ENCODE peak calls at places on chromosome 1, in ten cellular contexts. O is astrocyte of the cerebellum, A is tibial artery, Y is mucosa of descending colon, N is fibroblast of villous mesenchyme, W is astrocyte of the spinal cord, R is astrocyte, J is right lobe of liver, Q is kidney epithelial cell, L is IMR-90. B is an unnamed sample.

GRCh38 chr1:192668434-192668983 is 32.6 kb downstream of the RGS13 start:
- DNase-seq in O (no peak), A (no peak), Y (no peak), N (peak), W (peak), R (no peak), J (no peak), Q (no peak), L (no peak), B (no peak)

GRCh38 chr1:158203693-158204457 is 23.2 kb downstream of the CD1D start:
- DNase-seq in O (peak), A (no peak), Y (no peak), N (peak), W (peak), R (peak), J (no peak), Q (peak), L (peak), B (peak)

GRCh38 chr1:201896951-201897391 is 8.3 kb downstream of the SHISA4 start:
- DNase-seq in O (no peak), A (peak), Y (no peak), N (no peak), W (no peak), R (peak), J (no peak), Q (no peak), L (peak), B (peak)

GRCh38 chr1:60171793-60172192 is 98.2 kb upstream of the C1orf87 start:
- DNase-seq in O (peak), A (no peak), Y (no peak), N (peak), W (peak), R (peak), J (no peak), Q (no peak), L (peak), B (no peak)

GRCh38 chr1:169112241-169112640 is 5.8 kb downstream of the ATP1B1 start:
- DNase-seq in O (no peak), A (no peak), Y (no peak), N (peak), W (no peak), R (no peak), J (no peak), Q (no peak), L (peak), B (peak)

GRCh38 chr1:184210822-184211221 is 159.3 kb downstream of the TSEN15 start:
- DNase-seq in O (no peak), A (no peak), Y (no peak), N (no peak), W (no peak), R (no peak), J (no peak), Q (no peak), L (no peak), B (no peak)

GRCh38 chr1:79109445-79109844 is 102.9 kb upstream of the ADGRL4 start:
- DNase-seq in O (no peak), A (no peak), Y (no peak), N (no peak), W (no peak), R (no peak), J (no peak), Q (no peak), L (no peak), B (no peak)

GRCh38 chr1:236759252-236759859 is 35.7 kb upstream of the MTR start:
- DNase-seq in O (peak), A (no peak), Y (no peak), N (peak), W (peak), R (peak), J (no peak), Q (no peak), L (peak), B (peak)

GRCh38 chr1:157963713-157964112 is 29.7 kb upstream of the KIRREL1 start:
- DNase-seq in O (no peak), A (peak), Y (peak), N (peak), W (peak), R (peak), J (peak), Q (no peak), L (peak), B (peak)

GRCh38 chr1:182388392-182389134 is 3.0 kb downstream of the GLUL start:
- DNase-seq in O (no peak), A (no peak), Y (no peak), N (no peak), W (no peak), R (no peak), J (no peak), Q (no peak), L (no peak), B (no peak)

GRCh38 chr1:220294754-220295419 is 22.6 kb upstream of the RAB3GAP2 start:
- DNase-seq in O (no peak), A (no peak), Y (no peak), N (peak), W (no peak), R (peak), J (no peak), Q (no peak), L (no peak), B (peak)

GRCh38 chr1:176469450-176469985 is 6.5 kb downstream of the PAPPA2 start:
- DNase-seq in O (peak), A (no peak), Y (no peak), N (peak), W (no peak), R (peak), J (no peak), Q (no peak), L (peak), B (peak)

GRCh38 chr1:186950547-186950946 is 121.8 kb downstream of the PLA2G4A start:
- DNase-seq in O (no peak), A (no peak), Y (no peak), N (no peak), W (peak), R (peak), J (no peak), Q (peak), L (peak), B (peak)

GRCh38 chr1:207903767-207904166 is 7.2 kb downstream of the CD34 start:
- DNase-seq in O (no peak), A (no peak), Y (no peak), N (peak), W (no peak), R (no peak), J (no peak), Q (no peak), L (no peak), B (peak)

GRCh38 chr1:222081859-222082258 is 340.0 kb upstream of the DUSP10 start:
- DNase-seq in O (no peak), A (no peak), Y (no peak), N (no peak), W (no peak), R (no peak), J (no peak), Q (no peak), L (peak), B (no peak)
- H3K4me3 ChIP-seq in O (no peak), A (no peak), Y (no peak), N (no peak), W (no peak), R (no peak), J (no peak), Q (no peak), L (no peak), B (no peak)

GRCh38 chr1:171252482-171252881 is 4.2 kb downstream of the FMO1 start:
- DNase-seq in O (no peak), A (no peak), Y (peak), N (no peak), W (no peak), R (no peak), J (no peak), Q (no peak), L (no peak), B (no peak)

GRCh38 chr1:171254859-171255258 is 6.6 kb downstream of the FMO1 start:
- DNase-seq in O (no peak), A (no peak), Y (no peak), N (no peak), W (peak), R (peak), J (no peak), Q (no peak), L (peak), B (no peak)

GRCh38 chr1:171258943-171259342 is 10.6 kb downstream of the FMO1 start:
- DNase-seq in O (peak), A (no peak), Y (no peak), N (no peak), W (no peak), R (no peak), J (no peak), Q (no peak), L (no peak), B (no peak)

GRCh38 chr1:171258429-171258828 is 10.1 kb downstream of the FMO1 start:
- DNase-seq in O (no peak), A (no peak), Y (no peak), N (no peak), W (no peak), R (no peak), J (no peak), Q (no peak), L (no peak), B (no peak)

DNA sequence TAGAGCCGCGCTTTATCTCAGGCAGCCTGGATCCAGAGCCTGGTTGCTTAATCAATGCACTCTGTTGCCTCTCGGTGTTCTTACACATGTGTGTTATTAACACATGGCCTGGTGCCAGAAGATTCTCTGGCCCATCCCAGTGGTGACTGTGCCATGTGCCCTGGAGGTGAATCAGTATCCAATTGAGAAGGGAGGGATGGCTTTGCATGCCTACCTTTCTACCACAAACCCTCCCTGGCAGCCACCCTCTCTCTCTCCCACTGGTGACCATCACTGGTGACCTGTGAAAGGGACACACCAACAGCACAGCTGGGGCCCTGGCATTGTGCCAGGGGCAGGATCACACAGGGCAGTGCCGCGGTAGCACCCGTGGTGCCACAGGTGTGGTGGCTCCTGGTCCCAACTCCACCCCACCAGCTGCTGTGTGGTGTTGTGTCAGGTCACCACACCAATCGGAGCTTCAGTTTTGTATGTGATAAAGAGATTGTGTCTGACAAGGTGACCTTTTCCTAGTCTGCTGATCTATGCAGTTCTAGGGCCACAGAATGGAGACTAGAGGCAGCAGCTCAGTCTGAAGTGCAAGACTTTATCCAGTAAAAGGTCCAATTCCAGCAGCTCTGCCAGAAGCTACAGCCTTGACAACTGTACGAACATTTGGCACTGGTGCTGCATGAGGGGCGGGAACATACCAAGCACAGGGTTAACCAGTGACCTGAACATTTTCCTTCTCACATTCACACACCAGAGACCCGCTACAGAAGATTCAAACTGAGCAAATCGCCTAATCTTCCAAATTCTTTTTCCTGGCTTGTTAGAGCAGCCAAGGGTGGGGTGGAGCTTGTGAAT is 9.1 kb downstream of the FMO1 start:
- DNase-seq in O (no peak), A (no peak), Y (peak), N (peak), W (no peak), R (no peak), J (peak), Q (no peak), L (no peak), B (peak)
- TF ChIP-seq CTCF in O (no peak), A (no peak), Y (no peak), N (no peak), W (no peak), R (no peak), J (no peak), Q (no peak), L (no peak), B (no peak)

GRCh38 chr1:40153073-40153770 is 8.0 kb upstream of the RLF start:
- DNase-seq in O (peak), A (no peak), Y (no peak), N (peak), W (peak), R (peak), J (no peak), Q (no peak), L (peak), B (peak)
- H3K4me3 ChIP-seq in O (no peak), A (no peak), Y (no peak), N (no peak), W (no peak), R (no peak), J (no peak), Q (no peak), L (no peak), B (no peak)

GRCh38 chr1:84573481-84573966 is 716 bp downstream of the CTBS start:
- DNase-seq in O (no peak), A (no peak), Y (no peak), N (no peak), W (no peak), R (no peak), J (no peak), Q (no peak), L (no peak), B (peak)

GRCh38 chr1:84574936-84575335 is 696 bp upstream of the CTBS start:
- DNase-seq in O (no peak), A (no peak), Y (no peak), N (no peak), W (no peak), R (no peak), J (no peak), Q (no peak), L (no peak), B (no peak)

GRCh38 chr1:84570436-84571149 is 3.6 kb downstream of the CTBS start:
- DNase-seq in O (no peak), A (no peak), Y (no peak), N (peak), W (peak), R (peak), J (no peak), Q (no peak), L (peak), B (peak)

GRCh38 chr1:84571150-84571535 is 3.1 kb downstream of the CTBS start:
- DNase-seq in O (no peak), A (no peak), Y (no peak), N (no peak), W (peak), R (peak), J (no peak), Q (no peak), L (peak), B (no peak)

GRCh38 chr1:84573967-84574842 is at the start of gene CTBS:
- DNase-seq in O (no peak), A (peak), Y (peak), N (peak), W (peak), R (peak), J (peak), Q (peak), L (peak), B (peak)
- TF ChIP-seq CTCF in O (no peak), A (no peak), Y (no peak), N (no peak), W (no peak), R (no peak), J (no peak), Q (no peak), L (no peak), B (no peak)

GRCh38 chr1:154407866-154408777 is 3.0 kb downstream of the IL6R start:
- DNase-seq in O (no peak), A (no peak), Y (peak), N (peak), W (no peak), R (no peak), J (no peak), Q (no peak), L (peak), B (peak)
- H3K4me3 ChIP-seq in O (no peak), A (peak), Y (no peak), N (peak), W (no peak), R (no peak), J (peak), Q (no peak), L (no peak), B (no peak)

GRCh38 chr1:110962892-110963665 is 643 bp downstream of the LRIF1 start:
- DNase-seq in O (peak), A (peak), Y (peak), N (peak), W (peak), R (peak), J (peak), Q (peak), L (peak), B (peak)
- TF ChIP-seq CTCF in O (no peak), A (no peak), Y (no peak), N (peak), W (peak), R (no peak), J (no peak), Q (no peak), L (no peak), B (peak)

GRCh38 chr1:24892188-24893153 is 37.6 kb downstream of the RUNX3 start:
- DNase-seq in O (no peak), A (no peak), Y (peak), N (no peak), W (no peak), R (no peak), J (no peak), Q (no peak), L (no peak), B (no peak)
- H3K4me3 ChIP-seq in O (no peak), A (no peak), Y (no peak), N (no peak), W (no peak), R (no peak), J (no peak), Q (no peak), L (no peak), B (no peak)